ENCODE peak calls at places on chromosome 21, in nine cellular contexts. G is uterus, F is hepatocyte, J is right lobe of liver, T is PC-9, P is SK-N-SH, W is ovary, M is upper lobe of right lung, O is GM23338. V is an unnamed sample.

GRCh38 chr21:31865429-31865970 is 7.3 kb upstream of the HUNK start:
- DNase-seq in G (no peak), F (no peak), J (no peak), T (no peak), P (no peak), W (peak; percentile 47), M (no peak), O (no peak), V (no peak)

GRCh38 chr21:37655601-37656300 is 260.5 kb downstream of the KCNJ6 start:
- DNase-seq in G (no peak), F (no peak), J (no peak), T (no peak), P (no peak), W (no peak), M (no peak), O (no peak), V (no peak)

GRCh38 chr21:33059319-33059894 is 10.5 kb upstream of the OLIG1 start:
- DNase-seq in G (no peak), F (peak; percentile 28), J (no peak), T (no peak), P (no peak), W (no peak), M (no peak), O (no peak), V (no peak)

GRCh38 chr21:33121715-33122475 is 52.0 kb downstream of the OLIG1 start:
- DNase-seq in G (no peak), F (no peak), J (no peak), T (no peak), P (peak; percentile 38), W (no peak), M (no peak), O (peak; percentile 82), V (no peak)

GRCh38 chr21:15732290-15732995 is 2.7 kb downstream of the USP25 start:
- DNase-seq in G (no peak), F (peak; percentile 46), J (no peak), T (no peak), P (no peak), W (no peak), M (no peak), O (no peak), V (no peak)

GRCh38 chr21:27813750-27814149 is 846.9 kb upstream of the ADAMTS5 start:
- DNase-seq in G (no peak), F (no peak), J (no peak), T (peak; percentile 3), P (no peak), W (no peak), M (no peak), O (peak; percentile 8), V (no peak)

GRCh38 chr21:37240978-37241377 is 26.2 kb downstream of the VPS26C start:
- DNase-seq in G (no peak), F (no peak), J (no peak), T (no peak), P (no peak), W (no peak), M (no peak), O (no peak), V (no peak)

GRCh38 chr21:18812308-18812707 is 408.7 kb upstream of the TMPRSS15 start:
- DNase-seq in G (no peak), F (no peak), J (no peak), T (no peak), P (no peak), W (no peak), M (no peak), O (no peak), V (no peak)

GRCh38 chr21:36701912-36702621 is 3.2 kb downstream of the SIM2 start:
- DNase-seq in G (no peak), F (no peak), J (no peak), T (no peak), P (no peak), W (no peak), M (no peak), O (peak; percentile 60), V (no peak)

GRCh38 chr21:17610862-17611261 is 1.8 kb downstream of the BTG3 start:
- DNase-seq in G (peak; percentile 29), F (peak; percentile 36), J (no peak), T (no peak), P (peak; percentile 27), W (peak; percentile 38), M (no peak), O (no peak), V (no peak)

GRCh38 chr21:39803393-39803792 is 58.4 kb downstream of the IGSF5 start:
- DNase-seq in G (no peak), F (no peak), J (no peak), T (no peak), P (no peak), W (no peak), M (no peak), O (no peak), V (no peak)
- TF ChIP-seq CTCF in G (no peak), F (no peak), J (no peak), T (no peak), P (no peak), W (no peak), M (no peak), O (no peak), V (no peak)

GRCh38 chr21:45074048-45074817 is at the start of gene ADARB1:
- DNase-seq in G (peak; percentile 50), F (peak; percentile 87), J (peak; percentile 73), T (peak; percentile 83), P (peak; percentile 98), W (peak; percentile 80), M (peak; percentile 83), O (peak; percentile 74), V (peak; percentile 84)
- H3K4me1 ChIP-seq in G (peaks cover 4% of the 10 kb centered on the region), F (peaks cover 6% of the 10 kb centered on the region), J (no peaks in the 10 kb centered on the region), T (peaks cover 6% of the 10 kb centered on the region), P (peaks cover 10% of the 10 kb centered on the region), W (peaks cover 3% of the 10 kb centered on the region), M (peaks cover 27% of the 10 kb centered on the region), O (peaks cover 15% of the 10 kb centered on the region), V (peaks cover 16% of the 10 kb centered on the region)

DNA sequence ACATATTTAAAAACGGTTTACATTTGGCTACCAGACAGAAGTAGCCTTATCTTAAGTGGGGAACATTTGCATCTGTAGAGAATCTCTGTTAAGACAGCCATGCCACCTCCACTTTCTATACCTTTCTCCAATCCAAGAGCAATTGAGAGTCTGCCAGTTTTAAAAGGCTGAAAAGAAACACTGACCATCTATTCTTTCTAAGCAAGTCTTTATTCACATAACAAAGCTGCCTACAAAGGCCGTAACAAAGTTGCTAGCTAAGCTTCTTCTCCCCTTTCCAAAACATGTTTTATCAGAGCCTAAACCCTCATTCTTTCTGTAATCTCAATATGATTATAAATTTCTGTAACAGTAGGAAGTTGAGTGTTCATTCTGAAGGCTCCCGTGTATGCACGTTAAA is 1078.3 kb downstream of the NCAM2 start:
- DNase-seq in G (no peak), F (no peak), J (no peak), T (no peak), P (no peak), W (no peak), M (no peak), O (peak; percentile 39), V (no peak)
- TF ChIP-seq CTCF in G (no peak), F (no peak), J (no peak), T (no peak), P (no peak), W (no peak), M (no peak), O (no peak), V (no peak)

DNA sequence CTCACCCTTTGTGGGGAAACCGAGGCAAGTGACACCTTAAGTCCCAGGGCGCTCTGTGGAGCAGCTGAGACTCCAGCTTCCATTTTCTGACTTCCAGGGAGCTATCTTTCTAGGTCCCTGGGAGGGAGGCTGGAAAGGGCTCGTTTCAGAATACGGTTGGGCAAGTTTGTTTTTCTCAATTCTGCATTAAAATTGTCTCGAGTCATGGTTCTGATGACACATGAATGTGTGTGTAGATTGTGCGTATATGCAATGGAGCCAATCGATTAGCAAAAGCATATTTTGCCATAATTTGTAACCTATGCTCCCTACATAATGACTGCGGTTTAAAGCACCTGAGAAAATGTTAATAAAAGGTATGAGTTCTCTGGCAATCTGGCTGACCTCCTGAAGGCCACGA is 77.3 kb downstream of the SIK1 start:
- DNase-seq in G (no peak), F (no peak), J (no peak), T (no peak), P (no peak), W (no peak), M (no peak), O (no peak), V (no peak)
- H3K4me1 ChIP-seq in G (no peaks in the 10 kb centered on the region), F (peaks cover 32% of the 10 kb centered on the region), J (no peaks in the 10 kb centered on the region), T (no peaks in the 10 kb centered on the region), P (no peaks in the 10 kb centered on the region), W (peaks cover 5% of the 10 kb centered on the region), M (peaks cover 17% of the 10 kb centered on the region), O (no peaks in the 10 kb centered on the region), V (peaks cover 36% of the 10 kb centered on the region)

DNA sequence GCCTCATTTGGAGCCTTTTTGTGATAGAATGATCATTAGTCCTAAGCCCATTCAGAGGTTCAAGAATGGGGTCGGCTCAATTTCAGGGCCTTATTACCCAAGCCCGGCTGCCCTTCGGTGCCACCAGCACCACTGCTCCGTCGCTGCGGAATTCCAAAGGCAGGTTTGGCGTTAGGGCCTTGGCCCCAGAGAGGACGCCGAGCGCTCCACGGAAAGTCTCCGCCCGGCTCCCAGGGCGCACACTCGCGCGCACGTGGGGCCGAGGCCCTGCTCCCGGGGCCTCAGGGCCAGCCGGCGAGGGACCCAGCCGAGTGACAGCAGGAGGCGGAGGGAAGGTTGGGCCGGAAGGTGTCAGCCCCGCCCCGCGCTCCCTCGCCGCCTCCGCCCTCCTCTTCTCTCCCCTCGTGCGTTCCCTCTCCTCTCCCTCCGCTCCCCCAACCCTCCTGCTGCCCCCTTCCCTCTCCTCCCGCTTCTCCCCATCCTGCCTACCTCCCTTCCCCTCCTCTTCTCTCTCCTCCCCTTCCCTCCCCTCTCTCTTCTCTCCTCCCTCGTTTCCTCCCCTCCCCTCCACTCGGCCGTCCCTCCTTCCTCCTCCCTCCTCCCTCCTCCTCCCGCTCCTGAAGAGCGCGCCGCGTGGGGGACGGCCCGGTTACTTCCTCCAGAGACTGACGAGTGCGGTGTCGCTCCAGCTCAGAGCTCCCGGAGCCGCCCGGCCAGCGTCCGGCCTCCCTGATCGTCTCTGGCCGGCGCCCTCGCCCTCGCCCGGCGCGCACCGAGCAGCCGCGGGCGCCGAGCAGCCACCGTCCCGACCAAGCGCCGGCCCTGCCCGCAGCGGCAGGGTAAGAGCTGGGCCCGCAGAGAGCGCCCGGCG is at the start of gene ETS2:
- DNase-seq in G (peak; percentile 92), F (peak; percentile 96), J (peak; percentile 96), T (peak; percentile 83), P (peak; percentile 91), W (peak; percentile 91), M (peak; percentile 97), O (peak; percentile 87), V (peak; percentile 96)
- TF ChIP-seq CTCF in G (peak; percentile 36), F (no peak), J (no peak), T (peak; percentile 9), P (no peak), W (no peak), M (no peak), O (no peak), V (no peak)

V was measured in heart left ventricle.